ENCODE peak calls at places on chromosome 16, in eight cellular contexts. A is small intestine; S is psoas muscle; I is SJCRH30; E is left ventricle myocardium inferior; O is thyroid gland; U is H7; K is effector memory CD4-positive, alpha-beta T cell. Y is an unnamed sample.

GRCh38 chr16:28053461-28053860 is 10.1 kb downstream of the GSG1L start:
- DNase-seq in A (no peak), S (no peak), I (no peak), E (no peak), O (no peak), U (no peak), K (no peak), Y (no peak)

GRCh38 chr16:15873737-15874136 is 14.7 kb downstream of the CEP20 start:
- DNase-seq in A (no peak), S (no peak), I (no peak), E (no peak), O (no peak), U (no peak), K (no peak), Y (no peak)

GRCh38 chr16:22941970-22942501 is 128.1 kb downstream of the HS3ST2 start:
- DNase-seq in A (no peak), S (no peak), I (no peak), E (no peak), O (no peak), U (no peak), K (no peak), Y (no peak)

GRCh38 chr16:81214745-81215166 is 23.7 kb upstream of the BCO1 start:
- DNase-seq in A (peak; percentile 56), S (no peak), I (no peak), E (no peak), O (no peak), U (peak; percentile 89), K (no peak), Y (no peak)

GRCh38 chr16:2720719-2721633 is 952 bp upstream of the PRSS27 start:
- DNase-seq in A (peak; percentile 75), S (peak; percentile 86), I (peak; percentile 90), E (peak; percentile 79), O (peak; percentile 84), U (peak; percentile 99), K (peak; percentile 82), Y (peak; percentile 93)

GRCh38 chr16:27174798-27175197 is 28.5 kb upstream of the KDM8 start:
- DNase-seq in A (peak; percentile 73), S (no peak), I (no peak), E (no peak), O (no peak), U (no peak), K (no peak), Y (no peak)

GRCh38 chr16:75589301-75589700 is 23.1 kb downstream of the GABARAPL2 start:
- DNase-seq in A (no peak), S (peak; percentile 46), I (no peak), E (peak; percentile 69), O (peak; percentile 5), U (no peak), K (no peak), Y (no peak)

GRCh38 chr16:78300469-78300868 is 201.0 kb downstream of the WWOX start:
- DNase-seq in A (no peak), S (no peak), I (no peak), E (no peak), O (no peak), U (no peak), K (no peak), Y (no peak)

GRCh38 chr16:15518412-15519351 is 84.3 kb downstream of the BMERB1 start:
- DNase-seq in A (no peak), S (peak; percentile 80), I (peak; percentile 89), E (peak; percentile 46), O (peak; percentile 10), U (no peak), K (no peak), Y (peak; percentile 28)

GRCh38 chr16:10081201-10081940 is 100.9 kb downstream of the GRIN2A start:
- DNase-seq in A (no peak), S (no peak), I (no peak), E (no peak), O (no peak), U (no peak), K (no peak), Y (no peak)

GRCh38 chr16:66924527-66925321 is 611 bp downstream of the RRAD start:
- DNase-seq in A (peak; percentile 56), S (peak; percentile 54), I (no peak), E (peak; percentile 56), O (peak; percentile 45), U (peak; percentile 99), K (peak; percentile 22), Y (no peak)

GRCh38 chr16:67993207-67994036 is 5.9 kb downstream of the DPEP2 start:
- DNase-seq in A (peak; percentile 68), S (peak; percentile 85), I (peak; percentile 70), E (peak; percentile 85), O (peak; percentile 74), U (peak; percentile 97), K (peak; percentile 75), Y (peak; percentile 82)

GRCh38 chr16:57479422-57480126 is 6.7 kb downstream of the DOK4 start:
- DNase-seq in A (peak; percentile 92), S (no peak), I (peak; percentile 73), E (peak; percentile 58), O (no peak), U (peak; percentile 93), K (no peak), Y (peak; percentile 73)

GRCh38 chr16:65336169-65336568 is 214.3 kb upstream of the CDH11 start:
- DNase-seq in A (no peak), S (no peak), I (peak; percentile 7), E (no peak), O (no peak), U (no peak), K (no peak), Y (no peak)

GRCh38 chr16:80671281-80671849 is 130.6 kb downstream of the DYNLRB2 start:
- DNase-seq in A (no peak), S (no peak), I (no peak), E (no peak), O (no peak), U (no peak), K (no peak), Y (no peak)

GRCh38 chr16:2610781-2611498 is 71.4 kb upstream of the KCTD5 start:
- DNase-seq in A (no peak), S (no peak), I (no peak), E (no peak), O (no peak), U (peak; percentile 41), K (no peak), Y (no peak)

GRCh38 chr16:4703906-4704305 is 10.5 kb downstream of the NUDT16L1 start:
- DNase-seq in A (no peak), S (no peak), I (no peak), E (no peak), O (no peak), U (peak; percentile 28), K (no peak), Y (no peak)

GRCh38 chr16:3780570-3780969 is 63.2 kb upstream of the TRAP1 start:
- DNase-seq in A (peak; percentile 17), S (no peak), I (peak; percentile 11), E (no peak), O (no peak), U (no peak), K (no peak), Y (peak; percentile 61)

GRCh38 chr16:23823475-23824407 is 12.0 kb upstream of the PRKCB start:
- DNase-seq in A (no peak), S (no peak), I (no peak), E (no peak), O (peak; percentile 33), U (no peak), K (no peak), Y (no peak)

DNA sequence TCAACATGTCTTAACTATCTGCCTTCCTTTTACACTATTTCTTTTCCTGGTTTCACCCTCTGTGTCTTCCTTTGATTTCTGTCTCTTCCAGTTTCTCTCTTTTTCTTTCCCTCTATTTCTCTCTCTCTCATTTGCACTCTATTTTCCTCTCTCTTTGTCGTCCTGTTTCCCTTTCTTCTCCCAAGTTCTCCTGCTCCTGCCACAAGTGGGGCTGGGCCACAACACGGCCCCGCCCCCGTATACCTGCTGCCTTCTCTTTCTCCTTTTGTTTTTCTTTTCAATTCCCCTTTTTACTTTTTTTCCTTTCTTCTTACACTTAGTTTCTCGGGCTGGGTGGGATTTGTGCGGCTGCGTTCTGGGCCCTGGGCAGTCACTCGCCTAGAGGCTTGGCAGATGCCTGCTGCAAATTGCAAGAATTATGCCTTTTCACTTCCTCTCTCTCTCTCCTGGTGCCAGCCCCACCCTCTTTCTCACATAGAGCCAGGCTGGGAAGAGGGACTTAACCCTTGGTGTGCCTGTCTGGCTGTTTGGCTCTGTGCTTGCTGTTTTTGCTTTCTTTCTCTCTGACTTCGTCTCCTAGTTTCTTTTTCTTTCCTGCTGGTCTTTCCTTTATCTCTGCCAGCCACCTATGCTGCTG is 2139.4 kb downstream of the TP53TG3F start:
- DNase-seq in A (peak; percentile 32), S (no peak), I (no peak), E (no peak), O (no peak), U (no peak), K (no peak), Y (no peak)
- H3K4me3 ChIP-seq in A (no peak overlapping the region), S (no peak overlapping the region), I (no peak overlapping the region), E (no peak overlapping the region), O (no peak overlapping the region), U (no peak overlapping the region), K (no peak overlapping the region), Y (no peak overlapping the region)

DNA sequence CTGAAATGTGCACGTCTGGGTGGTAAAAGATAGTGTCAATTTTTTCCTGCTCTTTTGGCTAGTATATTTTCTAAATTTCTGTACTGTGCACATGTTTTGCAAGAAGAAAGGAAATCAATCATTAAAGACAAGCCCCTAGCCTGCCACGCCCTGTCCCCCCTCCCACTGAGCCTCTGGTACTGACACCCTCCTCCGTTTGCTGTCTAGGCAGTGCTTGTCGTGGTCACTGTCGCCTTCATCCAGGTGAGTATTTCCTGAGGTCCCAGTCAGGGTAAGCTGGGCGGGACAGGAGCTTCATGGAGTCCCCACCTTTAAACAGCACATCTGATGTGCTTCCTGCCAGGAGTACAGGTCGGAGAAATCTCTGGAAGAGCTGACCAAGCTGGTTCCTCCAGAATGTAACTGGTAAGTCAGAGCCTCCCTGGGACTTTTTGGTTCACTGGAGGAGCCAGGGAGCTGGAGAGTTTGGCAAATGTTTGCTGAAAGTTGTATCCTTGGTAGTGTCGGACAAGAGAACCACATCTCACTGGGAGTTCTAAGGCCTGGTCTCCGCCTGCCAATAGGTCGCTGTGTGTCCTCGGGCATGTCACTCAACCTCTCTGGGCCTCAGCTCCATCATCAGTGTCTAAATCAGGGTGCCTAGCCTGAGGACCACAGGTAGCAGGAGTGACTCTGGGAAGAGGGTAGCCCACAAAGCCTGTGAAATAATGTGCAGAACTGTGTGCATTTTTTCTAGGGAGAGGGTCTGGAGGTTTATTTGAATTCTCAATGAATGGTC is 42.2 kb downstream of the ATP2C2 start:
- DNase-seq in A (no peak), S (no peak), I (no peak), E (no peak), O (no peak), U (no peak), K (no peak), Y (no peak)
- H3K27me3 ChIP-seq in A (no peaks in the 10 kb centered on the region), S (no peaks in the 10 kb centered on the region), I (no peaks in the 10 kb centered on the region), E (peaks cover 38% of the 10 kb centered on the region), O (no peaks in the 10 kb centered on the region), U (no peaks in the 10 kb centered on the region), K (peaks cover 3% of the 10 kb centered on the region), Y (peaks cover 42% of the 10 kb centered on the region)

DNA sequence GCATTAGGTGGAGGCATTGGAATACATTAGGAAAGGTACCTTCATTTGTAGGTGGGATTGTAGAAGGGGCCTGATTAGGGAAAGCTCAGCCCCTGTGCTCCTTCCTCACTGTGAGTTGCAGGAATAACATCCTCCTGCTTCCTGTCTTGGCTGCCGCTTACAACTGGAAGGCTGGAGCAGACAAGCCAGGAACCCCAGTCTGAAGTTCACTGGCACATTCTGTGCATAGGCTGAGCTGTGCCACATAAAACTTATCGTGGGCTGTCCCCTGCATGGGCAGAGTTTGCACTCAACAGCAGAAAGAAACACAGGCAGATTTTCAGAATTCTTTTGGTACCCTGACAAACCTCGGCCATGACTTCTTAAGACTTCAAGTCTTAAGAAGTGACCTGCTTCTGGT is 200.1 kb downstream of the SALL1 start:
- DNase-seq in A (no peak), S (no peak), I (no peak), E (no peak), O (no peak), U (no peak), K (no peak), Y (no peak)
- H3K4me3 ChIP-seq in A (no peak overlapping the region), S (no peak overlapping the region), I (no peak overlapping the region), E (no peak overlapping the region), O (no peak overlapping the region), U (no peak overlapping the region), K (no peak overlapping the region), Y (no peak overlapping the region)

GRCh38 chr16:165539-166374 is at the start of gene HBM:
- DNase-seq in A (no peak), S (no peak), I (no peak), E (no peak), O (no peak), U (peak; percentile 84), K (no peak), Y (no peak)
- H3K27me3 ChIP-seq in A (peaks cover 33% of the 10 kb centered on the region), S (no peaks in the 10 kb centered on the region), I (no peaks in the 10 kb centered on the region), E (peaks cover 80% of the 10 kb centered on the region), O (peaks cover 33% of the 10 kb centered on the region), U (peaks cover 59% of the 10 kb centered on the region), K (peaks cover 28% of the 10 kb centered on the region), Y (peaks cover 20% of the 10 kb centered on the region)

Y was measured in A673.